ENCODE peak calls at places on chromosomes 5 and 9, in ten cellular contexts. Y is SW 1271; D is adrenal gland; R is HEK293T; H is Kasumi-1; G is activated T-cell treated with anti-CD3 and anti-CD28 coated beads, Interleukin-2, amount 50 U/mL, for 48 hours; B is NCI-H774; A is T-cell; M is AG08395; V is transverse colon. Q is an unnamed sample.

GRCh38 chr5:172849636-172850453 is 15.8 kb downstream of the ERGIC1 start:
- DNase-seq in A (no peak), M (no peak), R (no peak), Y (no peak), V (peak), B (no peak), H (no peak), D (no peak), G (no peak), Q (no peak)

GRCh38 chr5:68214472-68215207 is 916 bp upstream of the PIK3R1 start:
- DNase-seq in Y (no peak), A (no peak), V (no peak), B (no peak), G (no peak), M (no peak), D (no peak), R (no peak), H (peak), Q (no peak)

GRCh38 chr9:137647096-137647709 is 28.4 kb downstream of the EHMT1 start:
- DNase-seq in D (no peak), R (no peak), G (no peak), B (no peak), Y (no peak), A (no peak), V (no peak), M (no peak), H (peak), Q (no peak)

GRCh38 chr5:141908796-141909195 is 14.9 kb upstream of the DELE1 start:
- DNase-seq in H (no peak), Y (no peak), G (no peak), B (no peak), V (no peak), D (no peak), A (no peak), M (peak), R (no peak), Q (no peak)

GRCh38 chr5:172187118-172188032 is 649 bp downstream of the STK10 start:
- DNase-seq in H (peak), G (peak), V (peak), B (peak), M (peak), A (peak), R (peak), D (peak), Y (peak), Q (peak)

GRCh38 chr9:105216440-105217178 is 27.8 kb upstream of the SLC44A1 start:
- DNase-seq in B (no peak), H (no peak), R (no peak), Y (no peak), G (no peak), D (peak), A (no peak), M (peak), V (peak), Q (no peak)

GRCh38 chr9:81145331-81145963 is 543.9 kb downstream of the TLE1 start:
- DNase-seq in R (no peak), M (no peak), V (no peak), G (no peak), H (no peak), A (no peak), B (no peak), Y (no peak), D (no peak), Q (no peak)

GRCh38 chr9:85940275-85940831 is 593 bp upstream of the NAA35 start:
- DNase-seq in V (no peak), Y (peak), M (no peak), A (no peak), G (no peak), R (no peak), D (no peak), B (no peak), H (no peak), Q (no peak)

GRCh38 chr9:70569070-70569772 is 154.8 kb upstream of the KLF9 start:
- DNase-seq in B (no peak), V (no peak), Y (no peak), A (no peak), H (no peak), M (peak), D (no peak), G (no peak), R (no peak), Q (no peak)

GRCh38 chr5:167934561-167934971 is 356.9 kb upstream of the WWC1 start:
- DNase-seq in V (peak), D (no peak), B (no peak), M (no peak), Y (no peak), G (no peak), H (no peak), A (no peak), R (no peak), Q (no peak)

GRCh38 chr9:107636596-107637405 is 147.2 kb upstream of the KLF4 start:
- DNase-seq in B (no peak), D (no peak), A (no peak), Y (no peak), V (no peak), H (no peak), M (no peak), R (no peak), G (no peak), Q (no peak)

GRCh38 chr9:5448016-5448415 is 2.3 kb upstream of the CD274 start:
- DNase-seq in R (no peak), H (no peak), B (no peak), D (no peak), M (no peak), A (no peak), G (no peak), V (no peak), Y (no peak), Q (no peak)

GRCh38 chr5:180049357-180049673 is 22.2 kb downstream of the RNF130 start:
- DNase-seq in M (no peak), Y (no peak), R (no peak), G (no peak), D (no peak), H (no peak), B (no peak), V (no peak), A (no peak), Q (no peak)

GRCh38 chr5:52989781-52990530 is 804 bp downstream of the ITGA2 start:
- DNase-seq in G (peak), V (peak), R (peak), D (peak), M (peak), A (peak), Y (peak), B (no peak), H (peak), Q (no peak)

GRCh38 chr9:98536542-98537173 is 172.1 kb downstream of the GABBR2 start:
- DNase-seq in R (peak), A (no peak), H (no peak), B (no peak), D (no peak), V (peak), M (no peak), Y (no peak), G (peak), Q (no peak)

GRCh38 chr9:114317665-114318357 is 5.1 kb upstream of the ORM1 start:
- DNase-seq in A (no peak), D (peak), H (no peak), M (peak), Y (no peak), B (no peak), R (peak), V (no peak), G (peak), Q (no peak)

GRCh38 chr5:146049704-146050026 is 55.7 kb downstream of the PLAC8L1 start:
- DNase-seq in A (no peak), B (no peak), Y (no peak), R (no peak), H (no peak), V (no peak), D (no peak), M (no peak), G (no peak), Q (no peak)

GRCh38 chr5:139725073-139725830 is 70.4 kb upstream of the PSD2 start:
- DNase-seq in M (peak), D (peak), H (no peak), A (no peak), Y (peak), R (no peak), G (no peak), V (no peak), B (no peak), Q (no peak)

GRCh38 chr5:111834926-111835599 is 78.1 kb upstream of the NREP start:
- DNase-seq in G (no peak), H (no peak), A (no peak), R (no peak), D (no peak), V (no peak), M (peak), B (no peak), Y (no peak), Q (no peak)

GRCh38 chr9:113687680-113688371 is 188.3 kb upstream of the ZNF618 start:
- DNase-seq in G (no peak), D (no peak), R (no peak), V (no peak), Y (no peak), M (no peak), A (no peak), H (no peak), B (no peak), Q (no peak)

GRCh38 chr9:2043881-2044462 is 28.8 kb downstream of the SMARCA2 start:
- DNase-seq in B (no peak), M (no peak), D (no peak), G (no peak), Y (no peak), R (no peak), H (peak), A (no peak), V (no peak), Q (no peak)

GRCh38 chr5:177303121-177303924 is at the start of the genes PRELID1 and RAB24:
- DNase-seq in H (peak), R (peak), M (peak), V (peak), B (peak), G (peak), Y (peak), D (peak), A (peak), Q (peak)

Q was measured in activated gamma-delta T cell treated with anti-CD3 and anti-CD28 coated beads, Interleukin-2, amount 50 U/mL, for 16 hours.